ENCODE peak calls at places on chromosomes 2 and 18, in five cellular contexts. One of them, this sample, is unnamed.

GRCh38 chr2:196482119-196483065 is 157.1 kb upstream of the CCDC150 start:
- DNase-seq in brain microvascular endothelial cell: peak
- DNase-seq in A549: no peak
- DNase-seq in ovary: no peak
- DNase-seq in body of pancreas: no peak
- DNase-seq in this sample: no peak

GRCh38 chr2:170091461-170091860 is 86.5 kb upstream of the MYO3B start:
- DNase-seq in brain microvascular endothelial cell: no peak
- DNase-seq in A549: no peak
- DNase-seq in ovary: no peak
- DNase-seq in body of pancreas: no peak
- DNase-seq in this sample: no peak

GRCh38 chr2:206543073-206543472 is 99.2 kb upstream of the FAM237A start:
- DNase-seq in brain microvascular endothelial cell: no peak
- DNase-seq in A549: no peak
- DNase-seq in ovary: no peak
- DNase-seq in body of pancreas: no peak
- DNase-seq in this sample: no peak

GRCh38 chr2:15704788-15705115 is 113.1 kb downstream of the DDX1 start:
- DNase-seq in brain microvascular endothelial cell: no peak
- DNase-seq in A549: no peak
- DNase-seq in ovary: no peak
- DNase-seq in body of pancreas: no peak
- DNase-seq in this sample: no peak

GRCh38 chr2:191389288-191389687 is 144.1 kb downstream of the MYO1B start:
- DNase-seq in brain microvascular endothelial cell: no peak
- DNase-seq in A549: no peak
- DNase-seq in ovary: no peak
- DNase-seq in body of pancreas: no peak
- DNase-seq in this sample: no peak

GRCh38 chr2:3264010-3264744 is 113.4 kb downstream of the EIPR1 start:
- DNase-seq in brain microvascular endothelial cell: no peak
- DNase-seq in A549: no peak
- DNase-seq in ovary: no peak
- DNase-seq in body of pancreas: no peak
- DNase-seq in this sample: peak

GRCh38 chr2:102107741-102108070 is 34.8 kb upstream of the IL1R1 start:
- DNase-seq in brain microvascular endothelial cell: no peak
- DNase-seq in A549: peak
- DNase-seq in ovary: no peak
- DNase-seq in body of pancreas: no peak
- DNase-seq in this sample: no peak

GRCh38 chr2:187775651-187776050 is 221.4 kb upstream of the TFPI start:
- DNase-seq in brain microvascular endothelial cell: peak
- DNase-seq in A549: no peak
- DNase-seq in ovary: no peak
- DNase-seq in body of pancreas: no peak
- DNase-seq in this sample: no peak

GRCh38 chr2:113894156-113894743 is 4.4 kb downstream of the ACTR3 start:
- DNase-seq in brain microvascular endothelial cell: peak
- DNase-seq in A549: peak
- DNase-seq in ovary: no peak
- DNase-seq in body of pancreas: no peak
- DNase-seq in this sample: no peak

GRCh38 chr2:96085541-96086355 is 30.6 kb downstream of the ADRA2B start:
- DNase-seq in brain microvascular endothelial cell: no peak
- DNase-seq in A549: no peak
- DNase-seq in ovary: no peak
- DNase-seq in body of pancreas: no peak
- DNase-seq in this sample: no peak

GRCh38 chr2:102301867-102302362 is 9.4 kb upstream of the IL1RL1 start:
- DNase-seq in brain microvascular endothelial cell: no peak
- DNase-seq in A549: no peak
- DNase-seq in ovary: no peak
- DNase-seq in body of pancreas: no peak
- DNase-seq in this sample: peak

DNA sequence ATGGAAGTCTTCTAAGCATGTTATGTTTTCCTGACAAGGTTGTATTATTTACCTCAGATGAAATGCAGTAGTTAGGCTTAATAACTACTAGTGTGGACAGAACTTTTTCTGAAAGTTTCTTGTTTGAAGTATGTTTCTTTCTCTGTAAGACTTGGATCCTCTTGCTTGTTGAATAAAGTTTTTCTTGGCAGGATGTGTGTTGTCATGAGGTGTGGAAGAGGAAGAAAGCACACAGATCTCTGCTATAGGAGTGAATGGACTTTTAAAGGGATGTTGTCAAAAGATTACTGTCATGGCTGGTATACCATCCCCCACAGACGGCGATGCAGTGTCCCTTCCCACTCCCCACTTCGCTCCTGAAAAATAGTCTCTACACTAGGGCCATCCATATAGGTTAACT is 2.6 kb downstream of the CAB39 start:
- DNase-seq in brain microvascular endothelial cell: no peak
- DNase-seq in A549: no peak
- DNase-seq in ovary: no peak
- DNase-seq in body of pancreas: no peak
- DNase-seq in this sample: no peak
- H3K4me3 ChIP-seq in brain microvascular endothelial cell: no peak
- H3K4me3 ChIP-seq in A549: no peak
- H3K4me3 ChIP-seq in ovary: no peak
- H3K4me3 ChIP-seq in body of pancreas: no peak
- H3K4me3 ChIP-seq in this sample: no peak

GRCh38 chr2:153873062-153874048 is 1.6 kb downstream of the GALNT13 start:
- DNase-seq in brain microvascular endothelial cell: no peak
- DNase-seq in A549: no peak
- DNase-seq in ovary: no peak
- DNase-seq in body of pancreas: no peak
- DNase-seq in this sample: no peak
- H3K4me3 ChIP-seq in brain microvascular endothelial cell: no peak
- H3K4me3 ChIP-seq in A549: peak
- H3K4me3 ChIP-seq in ovary: no peak
- H3K4me3 ChIP-seq in body of pancreas: no peak
- H3K4me3 ChIP-seq in this sample: no peak

GRCh38 chr2:216863946-216864345 is 4.1 kb upstream of the TNP1 start:
- DNase-seq in brain microvascular endothelial cell: no peak
- DNase-seq in A549: no peak
- DNase-seq in ovary: no peak
- DNase-seq in body of pancreas: no peak
- DNase-seq in this sample: no peak
- H3K4me3 ChIP-seq in brain microvascular endothelial cell: no peak
- H3K4me3 ChIP-seq in A549: no peak
- H3K4me3 ChIP-seq in ovary: no peak
- H3K4me3 ChIP-seq in body of pancreas: no peak
- H3K4me3 ChIP-seq in this sample: no peak

GRCh38 chr2:177249038-177249437 is 15.5 kb downstream of the NFE2L2 start:
- DNase-seq in brain microvascular endothelial cell: no peak
- DNase-seq in A549: no peak
- DNase-seq in ovary: no peak
- DNase-seq in body of pancreas: no peak
- DNase-seq in this sample: no peak

GRCh38 chr2:177250461-177250860 is 14.1 kb downstream of the NFE2L2 start:
- DNase-seq in brain microvascular endothelial cell: no peak
- DNase-seq in A549: no peak
- DNase-seq in ovary: no peak
- DNase-seq in body of pancreas: no peak
- DNase-seq in this sample: no peak

GRCh38 chr2:177253704-177254103 is 10.8 kb downstream of the NFE2L2 start:
- DNase-seq in brain microvascular endothelial cell: no peak
- DNase-seq in A549: no peak
- DNase-seq in ovary: no peak
- DNase-seq in body of pancreas: no peak
- DNase-seq in this sample: no peak

GRCh38 chr2:177252808-177253531 is 11.6 kb downstream of the NFE2L2 start:
- DNase-seq in brain microvascular endothelial cell: no peak
- DNase-seq in A549: no peak
- DNase-seq in ovary: no peak
- DNase-seq in body of pancreas: no peak
- DNase-seq in this sample: no peak

DNA sequence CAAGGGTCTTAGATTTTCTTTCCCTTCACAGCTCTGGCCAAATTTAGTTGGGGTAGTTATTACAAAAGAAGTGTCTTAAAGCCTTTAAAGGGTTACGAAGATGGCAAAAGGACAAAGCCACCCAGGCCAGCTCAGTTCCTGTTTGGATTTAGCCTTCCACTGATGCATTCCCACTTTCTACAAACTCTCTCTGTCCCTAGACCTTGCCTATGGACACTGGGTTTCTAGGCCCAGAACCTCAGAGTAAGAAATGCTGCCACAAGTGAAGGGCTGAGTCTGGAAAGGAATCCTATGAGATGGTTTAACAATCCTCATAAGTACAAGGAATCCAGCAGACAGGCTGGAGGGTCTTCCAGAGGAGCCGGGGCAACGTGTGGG is 13.4 kb downstream of the NFE2L2 start:
- DNase-seq in brain microvascular endothelial cell: no peak
- DNase-seq in A549: no peak
- DNase-seq in ovary: no peak
- DNase-seq in body of pancreas: no peak
- DNase-seq in this sample: no peak
- H3K4me3 ChIP-seq in brain microvascular endothelial cell: no peak
- H3K4me3 ChIP-seq in A549: no peak
- H3K4me3 ChIP-seq in ovary: no peak
- H3K4me3 ChIP-seq in body of pancreas: no peak
- H3K4me3 ChIP-seq in this sample: no peak

GRCh38 chr2:176443941-176444340 is 174.7 kb downstream of the MTX2 start:
- DNase-seq in brain microvascular endothelial cell: no peak
- DNase-seq in A549: no peak
- DNase-seq in ovary: no peak
- DNase-seq in body of pancreas: no peak
- DNase-seq in this sample: no peak

GRCh38 chr2:176445831-176446433 is 176.7 kb downstream of the MTX2 start:
- DNase-seq in brain microvascular endothelial cell: peak
- DNase-seq in A549: no peak
- DNase-seq in ovary: no peak
- DNase-seq in body of pancreas: no peak
- DNase-seq in this sample: no peak

GRCh38 chr2:176449852-176450251 is 180.6 kb downstream of the MTX2 start:
- DNase-seq in brain microvascular endothelial cell: no peak
- DNase-seq in A549: no peak
- DNase-seq in ovary: no peak
- DNase-seq in body of pancreas: no peak
- DNase-seq in this sample: no peak

GRCh38 chr2:176447616-176448015 is 178.4 kb downstream of the MTX2 start:
- DNase-seq in brain microvascular endothelial cell: no peak
- DNase-seq in A549: no peak
- DNase-seq in ovary: no peak
- DNase-seq in body of pancreas: no peak
- DNase-seq in this sample: no peak

DNA sequence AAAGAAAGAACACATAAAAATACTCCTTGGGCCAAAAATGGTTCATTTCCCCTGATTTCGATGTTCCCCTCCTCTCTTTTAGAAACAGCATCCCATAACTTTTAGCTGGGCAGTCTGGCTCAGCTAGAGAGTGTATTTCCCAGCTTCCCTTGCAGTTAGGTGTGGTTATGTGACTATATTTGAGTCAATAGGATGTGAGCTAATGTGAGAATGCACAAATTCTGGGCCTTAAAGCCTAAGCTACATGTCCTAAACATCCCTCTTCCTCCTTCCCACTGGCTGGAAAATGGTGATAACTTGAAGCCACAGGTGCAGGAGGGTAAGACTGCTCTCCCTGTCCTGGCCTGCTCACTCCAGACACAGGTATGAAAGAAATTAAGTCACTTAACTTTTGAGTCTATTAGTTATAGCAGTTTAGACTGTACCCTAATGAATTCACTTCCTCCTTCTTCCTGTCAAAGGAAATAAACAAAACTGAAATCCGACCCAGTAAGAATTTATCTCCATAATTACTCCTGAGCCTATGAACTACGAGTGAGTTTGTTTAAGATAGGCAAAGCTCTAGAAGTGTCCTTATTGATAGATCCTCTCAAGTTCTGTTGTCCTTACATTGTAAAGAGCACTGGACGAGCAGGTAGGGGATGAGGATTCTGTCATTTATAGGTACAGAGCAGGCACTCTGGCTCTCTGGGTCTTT is 177.6 kb downstream of the MTX2 start:
- DNase-seq in brain microvascular endothelial cell: no peak
- DNase-seq in A549: no peak
- DNase-seq in ovary: no peak
- DNase-seq in body of pancreas: no peak
- DNase-seq in this sample: no peak
- H3K4me3 ChIP-seq in brain microvascular endothelial cell: no peak
- H3K4me3 ChIP-seq in A549: no peak
- H3K4me3 ChIP-seq in ovary: no peak
- H3K4me3 ChIP-seq in body of pancreas: no peak
- H3K4me3 ChIP-seq in this sample: no peak

GRCh38 chr2:237669129-237669627 is 41.8 kb downstream of the LRRFIP1 start:
- DNase-seq in brain microvascular endothelial cell: no peak
- DNase-seq in A549: no peak
- DNase-seq in ovary: no peak
- DNase-seq in body of pancreas: no peak
- DNase-seq in this sample: no peak
- H3K4me3 ChIP-seq in brain microvascular endothelial cell: no peak
- H3K4me3 ChIP-seq in A549: no peak
- H3K4me3 ChIP-seq in ovary: no peak
- H3K4me3 ChIP-seq in body of pancreas: no peak
- H3K4me3 ChIP-seq in this sample: no peak

DNA sequence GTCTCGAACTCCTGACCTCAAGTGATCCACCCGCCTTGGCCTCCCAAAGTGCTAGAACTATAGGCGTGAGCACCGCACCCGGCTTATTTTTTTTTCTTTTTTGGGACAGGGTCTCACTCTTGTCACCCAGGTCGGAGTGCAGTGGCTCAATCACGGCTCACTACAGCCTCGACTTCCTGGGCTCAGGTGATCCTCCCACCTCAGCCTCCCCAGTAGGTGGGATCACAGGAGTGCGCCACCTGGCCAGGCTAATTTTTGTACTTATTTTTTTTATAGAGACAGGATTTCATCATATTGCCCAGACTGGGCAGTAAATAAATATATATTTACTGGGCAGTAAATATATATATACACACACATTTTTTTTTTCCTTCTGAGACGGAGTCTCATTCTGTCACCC is 2.6 kb downstream of the ATP5F1A start:
- DNase-seq in brain microvascular endothelial cell: no peak
- DNase-seq in A549: no peak
- DNase-seq in ovary: no peak
- DNase-seq in body of pancreas: no peak
- DNase-seq in this sample: no peak
- H3K4me3 ChIP-seq in brain microvascular endothelial cell: peak
- H3K4me3 ChIP-seq in A549: no peak
- H3K4me3 ChIP-seq in ovary: no peak
- H3K4me3 ChIP-seq in body of pancreas: no peak
- H3K4me3 ChIP-seq in this sample: no peak

This sample was measured in adrenal gland.